ENCODE peak calls at places on chromosomes 11 and 22, in eight cellular contexts. P, W, K, F, R, O, J and B are unnamed samples.

GRCh38 chr11:17479284-17480214 is 2.9 kb upstream of the ABCC8 start:
- DNase-seq in P (peak; percentile 68), W (peak; percentile 66), K (no peak), F (no peak), R (no peak), O (no peak), J (peak; percentile 58), B (no peak)

GRCh38 chr11:33952805-33953204 is 60.9 kb upstream of the LMO2 start:
- DNase-seq in P (no peak), W (no peak), K (no peak), F (no peak), R (no peak), O (no peak), J (no peak), B (no peak)

GRCh38 chr11:105033344-105033743 is 1.6 kb downstream of the CASP1 start:
- DNase-seq in P (no peak), W (no peak), K (no peak), F (no peak), R (no peak), O (no peak), J (no peak), B (no peak)

GRCh38 chr11:112238041-112238440 is 11.8 kb downstream of the PTS start:
- DNase-seq in P (no peak), W (no peak), K (no peak), F (no peak), R (no peak), O (no peak), J (no peak), B (no peak)

GRCh38 chr11:109085708-109086373 is 336.1 kb upstream of the C11orf87 start:
- DNase-seq in P (no peak), W (no peak), K (no peak), F (no peak), R (no peak), O (no peak), J (no peak), B (no peak)

GRCh38 chr11:1087279-1087960 is 12.7 kb downstream of the MUC2 start:
- DNase-seq in P (no peak), W (no peak), K (no peak), F (no peak), R (no peak), O (no peak), J (no peak), B (no peak)

GRCh38 chr11:76512851-76513653 is 68.2 kb downstream of the EMSY start:
- DNase-seq in P (no peak), W (no peak), K (no peak), F (no peak), R (no peak), O (no peak), J (no peak), B (no peak)

GRCh38 chr22:23225724-23226496 is 45.6 kb downstream of the BCR start:
- DNase-seq in P (peak; percentile 83), W (no peak), K (no peak), F (no peak), R (no peak), O (peak; percentile 11), J (peak; percentile 69), B (peak; percentile 44)

GRCh38 chr11:35918716-35919115 is 25.1 kb upstream of the LDLRAD3 start:
- DNase-seq in P (no peak), W (no peak), K (no peak), F (no peak), R (no peak), O (no peak), J (no peak), B (no peak)

GRCh38 chr11:95392644-95393043 is 161.6 kb upstream of the SESN3 start:
- DNase-seq in P (no peak), W (no peak), K (no peak), F (no peak), R (no peak), O (no peak), J (no peak), B (no peak)